ENCODE peak calls at places on chromosome 22, in seven cellular contexts. W is lower lobe of right lung, Z is vagina, X is Calu3, T is H9, U is kidney, Q is suprapubic skin. N is an unnamed sample.

GRCh38 chr22:22550789-22551434 is 8.2 kb downstream of the PRAME start:
- DNase-seq in W (no peak), Z (no peak), X (no peak), T (no peak), U (no peak), Q (no peak), N (no peak)

GRCh38 chr22:39176067-39176621 is 23.7 kb upstream of the CBX7 start:
- DNase-seq in W (peak; percentile 70), Z (no peak), X (peak; percentile 79), T (peak; percentile 88), U (peak; percentile 94), Q (no peak), N (no peak)

GRCh38 chr22:24416095-24416494 is 11.3 kb upstream of the ADORA2A start:
- DNase-seq in W (no peak), Z (no peak), X (no peak), T (no peak), U (peak; percentile 39), Q (no peak), N (no peak)

GRCh38 chr22:48975886-48976285 is 851.8 kb downstream of the BRD1 start:
- DNase-seq in W (no peak), Z (no peak), X (no peak), T (no peak), U (no peak), Q (no peak), N (no peak)

GRCh38 chr22:35977136-35977535 is 51.5 kb downstream of the RBFOX2 start:
- DNase-seq in W (no peak), Z (no peak), X (no peak), T (no peak), U (no peak), Q (no peak), N (no peak)

GRCh38 chr22:48485144-48486135 is 1342.2 kb downstream of the BRD1 start:
- DNase-seq in W (no peak), Z (no peak), X (no peak), T (peak; percentile 31), U (peak; percentile 46), Q (no peak), N (no peak)

GRCh38 chr22:20296598-20296997 is 23.3 kb downstream of the DGCR6L start:
- DNase-seq in W (no peak), Z (no peak), X (no peak), T (no peak), U (no peak), Q (no peak), N (no peak)

GRCh38 chr22:23397008-23397617 is 183.0 kb downstream of the IGLL1 start:
- DNase-seq in W (peak; percentile 36), Z (no peak), X (no peak), T (no peak), U (no peak), Q (no peak), N (no peak)

GRCh38 chr22:30474683-30475424 is 3.0 kb upstream of the SEC14L3 start:
- DNase-seq in W (no peak), Z (no peak), X (peak; percentile 68), T (peak; percentile 45), U (no peak), Q (no peak), N (no peak)

GRCh38 chr22:23685205-23685784 is 5.5 kb upstream of the RGL4 start:
- DNase-seq in W (no peak), Z (no peak), X (peak; percentile 13), T (no peak), U (no peak), Q (no peak), N (no peak)

GRCh38 chr22:37088108-37088605 is 21.4 kb downstream of the TMPRSS6 start:
- DNase-seq in W (no peak), Z (no peak), X (peak; percentile 21), T (no peak), U (no peak), Q (no peak), N (no peak)

GRCh38 chr22:25402160-25402500 is 162.3 kb upstream of the GRK3 start:
- DNase-seq in W (no peak), Z (no peak), X (no peak), T (no peak), U (peak; percentile 29), Q (no peak), N (no peak)

GRCh38 chr22:46514592-46515207 is 22.7 kb downstream of the CELSR1 start:
- DNase-seq in W (no peak), Z (no peak), X (no peak), T (no peak), U (peak; percentile 60), Q (no peak), N (no peak)

GRCh38 chr22:37912171-37912570 is 6.1 kb downstream of the MICALL1 start:
- DNase-seq in W (no peak), Z (no peak), X (no peak), T (no peak), U (no peak), Q (no peak), N (no peak)

GRCh38 chr22:39214383-39215069 is 30.3 kb downstream of the PDGFB start:
- DNase-seq in W (peak; percentile 28), Z (no peak), X (peak; percentile 76), T (peak; percentile 82), U (peak; percentile 68), Q (peak; percentile 37), N (no peak)

GRCh38 chr22:21837184-21837979 is 30.1 kb downstream of the MAPK1 start:
- DNase-seq in W (no peak), Z (no peak), X (no peak), T (no peak), U (no peak), Q (no peak), N (peak; percentile 29)

GRCh38 chr22:28882545-28882877 is 861 bp upstream of the ZNRF3 start:
- DNase-seq in W (no peak), Z (no peak), X (no peak), T (no peak), U (no peak), Q (no peak), N (no peak)

GRCh38 chr22:37633082-37633692 is 6.3 kb upstream of the SH3BP1 start:
- DNase-seq in W (no peak), Z (no peak), X (no peak), T (no peak), U (no peak), Q (peak; percentile 61), N (no peak)

GRCh38 chr22:29156507-29156906 is 49.2 kb upstream of the EMID1 start:
- DNase-seq in W (no peak), Z (no peak), X (no peak), T (peak; percentile 72), U (no peak), Q (peak; percentile 36), N (no peak)

DNA sequence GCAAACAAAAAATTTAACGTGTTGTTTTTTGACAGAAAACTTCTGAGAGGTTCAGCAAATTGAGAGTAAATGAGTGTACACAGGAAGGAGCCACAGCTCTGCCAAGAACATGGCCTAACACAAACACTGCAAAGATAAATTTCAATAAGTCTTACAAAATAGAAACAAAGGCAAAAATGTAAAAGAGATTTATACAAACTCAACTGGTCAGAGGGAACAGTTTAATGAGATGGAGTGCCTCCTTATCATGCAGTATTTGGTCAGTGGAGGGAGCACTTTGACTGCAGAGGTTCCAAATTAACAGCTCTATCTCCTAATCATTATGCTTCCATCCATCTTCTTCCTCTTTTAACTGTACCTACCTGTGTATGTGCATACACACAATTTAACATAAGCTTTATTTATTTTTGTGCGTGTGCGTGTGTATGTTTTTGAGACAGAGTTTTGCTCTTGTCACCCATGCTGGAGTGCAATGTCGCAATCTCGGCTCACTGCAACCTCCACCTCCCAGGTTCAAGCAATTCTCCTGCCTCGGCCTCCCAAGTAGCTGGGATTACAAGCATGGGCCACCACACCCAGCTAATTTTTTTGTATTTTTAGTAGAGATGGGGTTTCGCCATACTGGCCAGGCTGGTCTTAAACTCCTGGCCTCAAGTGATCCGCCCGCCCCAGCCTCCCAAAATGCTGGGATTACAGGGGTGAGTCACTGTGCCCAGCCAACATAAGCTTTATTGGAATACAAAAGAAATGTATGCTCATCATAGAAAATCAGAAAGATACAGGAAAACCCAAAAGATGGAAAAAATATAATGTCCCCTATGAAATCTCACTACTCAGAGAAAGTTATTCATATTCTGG is 111.9 kb downstream of the MRTFA start:
- DNase-seq in W (no peak), Z (no peak), X (no peak), T (no peak), U (no peak), Q (no peak), N (no peak)
- TF ChIP-seq CTCF in W (peak; percentile 32), Z (no peak), X (no peak), T (peak; percentile 47), U (peak; percentile 9), Q (no peak), N (peak; percentile 31)

DNA sequence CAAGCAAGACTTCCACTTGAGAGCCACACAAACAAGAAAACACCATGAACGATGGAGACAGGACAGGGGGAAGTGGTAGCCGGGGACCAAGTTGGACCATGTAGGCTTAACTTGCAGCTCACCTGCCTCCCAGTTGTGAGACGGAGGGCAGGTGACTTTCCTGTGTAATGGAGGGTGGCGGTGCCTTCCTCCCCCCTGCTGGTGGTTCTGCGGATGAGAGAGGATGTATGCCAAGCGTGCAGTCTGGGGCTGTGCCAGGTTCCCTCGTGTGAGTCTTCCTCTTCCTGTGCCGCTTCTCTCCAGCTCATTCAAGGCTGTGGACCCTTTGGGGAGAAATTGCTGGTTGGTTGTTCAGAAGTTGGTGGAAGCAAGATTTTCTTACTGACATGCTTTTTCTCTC is 35.1 kb downstream of the MPPED1 start:
- DNase-seq in W (no peak), Z (no peak), X (peak; percentile 24), T (no peak), U (no peak), Q (no peak), N (no peak)
- TF ChIP-seq CTCF in W (no peak), Z (no peak), X (peak; percentile 13), T (no peak), U (no peak), Q (no peak), N (no peak)

GRCh38 chr22:50208430-50208938 is 7.7 kb downstream of the SELENOO start:
- DNase-seq in W (peak; percentile 44), Z (no peak), X (no peak), T (no peak), U (no peak), Q (no peak), N (no peak)

GRCh38 chr22:50205781-50206569 is 5.2 kb downstream of the SELENOO start:
- DNase-seq in W (peak; percentile 32), Z (no peak), X (no peak), T (no peak), U (peak; percentile 74), Q (no peak), N (no peak)

GRCh38 chr22:50208939-50209892 is 8.4 kb downstream of the SELENOO start:
- DNase-seq in W (peak; percentile 44), Z (no peak), X (no peak), T (no peak), U (peak; percentile 79), Q (no peak), N (no peak)

GRCh38 chr22:50207383-50208031 is 6.7 kb downstream of the SELENOO start:
- DNase-seq in W (peak; percentile 48), Z (no peak), X (no peak), T (no peak), U (peak; percentile 72), Q (no peak), N (no peak)

GRCh38 chr22:50206599-50206998 is 5.8 kb downstream of the SELENOO start:
- DNase-seq in W (peak; percentile 80), Z (no peak), X (peak; percentile 34), T (peak; percentile 84), U (peak; percentile 82), Q (no peak), N (no peak)
- TF ChIP-seq CTCF in W (peak; percentile 42), Z (no peak), X (peak; percentile 74), T (peak; percentile 71), U (peak; percentile 7), Q (peak; percentile 23), N (peak; percentile 36)

GRCh38 chr22:45291931-45292290 is 7.2 kb downstream of the UPK3A start:
- DNase-seq in W (no peak), Z (no peak), X (no peak), T (no peak), U (no peak), Q (no peak), N (no peak)
- TF ChIP-seq CTCF in W (no peak), Z (no peak), X (no peak), T (no peak), U (no peak), Q (no peak), N (no peak)

N was measured in AG09319.